ENCODE peak calls at places on chromosomes 5 and 9, in four cellular contexts. One of them, this sample, is unnamed.
A peak's percentile ranks its signal among the peaks of the same experiment; 100 is the strongest.

GRCh38 chr5:73528248-73528647 is 30.0 kb downstream of the BTF3 start:
- DNase-seq in dorsolateral prefrontal cortex: no peak
- DNase-seq in ascending aorta: no peak
- DNase-seq in AG09319: no peak
- DNase-seq in this sample: no peak

GRCh38 chr9:123864291-123864690 is 65.6 kb downstream of the DENND1A start:
- DNase-seq in dorsolateral prefrontal cortex: no peak
- DNase-seq in AG09319: no peak
- DNase-seq in ascending aorta: no peak
- DNase-seq in this sample: no peak

GRCh38 chr5:169648725-169649124 is 11.7 kb downstream of the DOCK2 start:
- DNase-seq in ascending aorta: no peak
- DNase-seq in dorsolateral prefrontal cortex: no peak
- DNase-seq in AG09319: no peak
- DNase-seq in this sample: no peak

GRCh38 chr5:168727547-168728120 is 148.5 kb upstream of the PANK3 start:
- DNase-seq in AG09319: no peak
- DNase-seq in dorsolateral prefrontal cortex: no peak
- DNase-seq in ascending aorta: no peak
- DNase-seq in this sample: no peak

GRCh38 chr5:174246743-174247142 is 201.2 kb downstream of the NSG2 start:
- DNase-seq in AG09319: no peak
- DNase-seq in ascending aorta: no peak
- DNase-seq in dorsolateral prefrontal cortex: no peak
- DNase-seq in this sample: no peak

GRCh38 chr5:67221487-67222242 is 25.1 kb upstream of the CD180 start:
- DNase-seq in dorsolateral prefrontal cortex: no peak
- DNase-seq in AG09319: no peak
- DNase-seq in ascending aorta: no peak
- DNase-seq in this sample: no peak

GRCh38 chr5:178403351-178403750 is 170.7 kb upstream of the PHYKPL start:
- DNase-seq in ascending aorta: no peak
- DNase-seq in dorsolateral prefrontal cortex: peak; percentile 16
- DNase-seq in AG09319: no peak
- DNase-seq in this sample: no peak

GRCh38 chr5:112005533-112005926 is 248.5 kb upstream of the NREP start:
- DNase-seq in AG09319: no peak
- DNase-seq in ascending aorta: no peak
- DNase-seq in dorsolateral prefrontal cortex: no peak
- DNase-seq in this sample: no peak

GRCh38 chr9:38142201-38142600 is 73.2 kb upstream of the SHB start:
- DNase-seq in AG09319: no peak
- DNase-seq in ascending aorta: no peak
- DNase-seq in dorsolateral prefrontal cortex: no peak
- DNase-seq in this sample: no peak

GRCh38 chr5:77318060-77318459 is 107.6 kb downstream of the PDE8B start:
- DNase-seq in dorsolateral prefrontal cortex: no peak
- DNase-seq in AG09319: no peak
- DNase-seq in ascending aorta: no peak
- DNase-seq in this sample: no peak

GRCh38 chr9:84404095-84404686 is 63.6 kb upstream of the SLC28A3 start:
- DNase-seq in dorsolateral prefrontal cortex: no peak
- DNase-seq in AG09319: no peak
- DNase-seq in ascending aorta: no peak
- DNase-seq in this sample: peak; percentile 17

GRCh38 chr5:112738180-112738560 is 485 bp downstream of the APC start:
- DNase-seq in ascending aorta: no peak
- DNase-seq in AG09319: no peak
- DNase-seq in dorsolateral prefrontal cortex: peak; percentile 50
- DNase-seq in this sample: no peak

GRCh38 chr5:40866844-40867243 is 25.7 kb downstream of the CARD6 start:
- DNase-seq in AG09319: no peak
- DNase-seq in dorsolateral prefrontal cortex: no peak
- DNase-seq in ascending aorta: no peak
- DNase-seq in this sample: no peak

GRCh38 chr9:122004589-122004988 is 88.5 kb downstream of the TTLL11 start:
- DNase-seq in AG09319: no peak
- DNase-seq in ascending aorta: no peak
- DNase-seq in dorsolateral prefrontal cortex: no peak
- DNase-seq in this sample: no peak

GRCh38 chr9:38042626-38043359 is 26.2 kb downstream of the SHB start:
- DNase-seq in dorsolateral prefrontal cortex: no peak
- DNase-seq in ascending aorta: no peak
- DNase-seq in AG09319: no peak
- DNase-seq in this sample: no peak

GRCh38 chr9:120841930-120842684 is 615 bp downstream of the PSMD5 start:
- DNase-seq in AG09319: no peak
- DNase-seq in dorsolateral prefrontal cortex: no peak
- DNase-seq in ascending aorta: no peak
- DNase-seq in this sample: peak; percentile 39

GRCh38 chr5:178334856-178335255 is 102.3 kb upstream of the PHYKPL start:
- DNase-seq in AG09319: no peak
- DNase-seq in ascending aorta: no peak
- DNase-seq in dorsolateral prefrontal cortex: no peak
- DNase-seq in this sample: no peak

GRCh38 chr5:53109041-53109435 is 519 bp downstream of the MOCS2 start:
- DNase-seq in AG09319: no peak
- DNase-seq in ascending aorta: no peak
- DNase-seq in dorsolateral prefrontal cortex: no peak
- DNase-seq in this sample: peak; percentile 33

GRCh38 chr9:5773324-5773999 is 59.5 kb downstream of the ERMP1 start:
- DNase-seq in dorsolateral prefrontal cortex: no peak
- DNase-seq in AG09319: no peak
- DNase-seq in ascending aorta: no peak
- DNase-seq in this sample: no peak
- TF ChIP-seq CTCF in dorsolateral prefrontal cortex: no peak
- TF ChIP-seq CTCF in AG09319: no peak
- TF ChIP-seq CTCF in ascending aorta: no peak
- TF ChIP-seq CTCF in this sample: no peak

GRCh38 chr5:171152382-171152781 is 156.7 kb upstream of the TLX3 start:
- DNase-seq in dorsolateral prefrontal cortex: no peak
- DNase-seq in AG09319: no peak
- DNase-seq in ascending aorta: no peak
- DNase-seq in this sample: peak; percentile 47
- TF ChIP-seq CTCF in dorsolateral prefrontal cortex: no peak
- TF ChIP-seq CTCF in AG09319: peak; percentile 18
- TF ChIP-seq CTCF in ascending aorta: no peak
- TF ChIP-seq CTCF in this sample: no peak

GRCh38 chr9:95097279-95097678 is 220.2 kb downstream of the FANCC start:
- DNase-seq in AG09319: no peak
- DNase-seq in ascending aorta: no peak
- DNase-seq in dorsolateral prefrontal cortex: no peak
- DNase-seq in this sample: no peak

GRCh38 chr9:95096807-95097206 is 220.7 kb downstream of the FANCC start:
- DNase-seq in ascending aorta: no peak
- DNase-seq in dorsolateral prefrontal cortex: no peak
- DNase-seq in AG09319: no peak
- DNase-seq in this sample: peak; percentile 39

GRCh38 chr9:95098391-95098921 is 219.1 kb downstream of the FANCC start:
- DNase-seq in dorsolateral prefrontal cortex: no peak
- DNase-seq in AG09319: no peak
- DNase-seq in ascending aorta: no peak
- DNase-seq in this sample: no peak

GRCh38 chr9:95095619-95096355 is 221.7 kb downstream of the FANCC start:
- DNase-seq in AG09319: no peak
- DNase-seq in dorsolateral prefrontal cortex: no peak
- DNase-seq in ascending aorta: no peak
- DNase-seq in this sample: no peak

GRCh38 chr9:95096381-95096780 is 221.1 kb downstream of the FANCC start:
- DNase-seq in ascending aorta: no peak
- DNase-seq in dorsolateral prefrontal cortex: no peak
- DNase-seq in AG09319: no peak
- DNase-seq in this sample: no peak
- TF ChIP-seq CTCF in ascending aorta: no peak
- TF ChIP-seq CTCF in dorsolateral prefrontal cortex: no peak
- TF ChIP-seq CTCF in AG09319: no peak
- TF ChIP-seq CTCF in this sample: no peak

DNA sequence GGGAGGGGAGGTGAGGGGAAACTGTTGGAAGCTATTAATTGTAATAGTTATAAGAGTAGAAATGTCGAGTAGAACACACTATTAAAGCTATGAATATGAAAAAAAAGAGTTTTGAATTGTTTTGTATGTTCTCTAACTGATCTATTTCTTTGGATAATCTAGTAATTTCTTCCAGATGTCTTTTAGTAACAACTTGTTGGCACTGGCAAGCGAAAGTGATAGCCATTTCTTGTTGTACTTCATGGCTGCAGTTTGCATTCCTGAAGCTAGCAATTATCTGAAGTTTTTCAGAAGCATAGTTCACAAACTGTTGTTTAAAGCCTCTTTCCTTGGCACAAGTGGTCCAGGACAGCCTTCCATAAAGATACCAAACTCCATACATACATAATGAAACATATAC is 49.4 kb upstream of the SPATA31C2 start:
- DNase-seq in ascending aorta: no peak
- DNase-seq in AG09319: peak; percentile 39
- DNase-seq in dorsolateral prefrontal cortex: no peak
- DNase-seq in this sample: no peak
- TF ChIP-seq CTCF in ascending aorta: no peak
- TF ChIP-seq CTCF in AG09319: no peak
- TF ChIP-seq CTCF in dorsolateral prefrontal cortex: no peak
- TF ChIP-seq CTCF in this sample: no peak

This sample was measured in MCF 10A.